ENCODE peak calls at places on chromosomes 2 and 18, in six cellular contexts. One of them, this sample, is unnamed.

GRCh38 chr2:14778015-14778414 is 145.5 kb downstream of the LRATD1 start:
- DNase-seq in chondrocyte: no peak
- DNase-seq in body of pancreas: no peak
- DNase-seq in left ventricle myocardium inferior: no peak
- DNase-seq in GM12865: no peak
- DNase-seq in transverse colon: no peak
- DNase-seq in this sample: no peak

GRCh38 chr2:70473101-70473722 is 80.4 kb downstream of the TGFA start:
- DNase-seq in chondrocyte: no peak
- DNase-seq in body of pancreas: no peak
- DNase-seq in left ventricle myocardium inferior: no peak
- DNase-seq in GM12865: no peak
- DNase-seq in transverse colon: no peak
- DNase-seq in this sample: no peak

GRCh38 chr2:150309681-150310080 is 177.8 kb downstream of the RND3 start:
- DNase-seq in chondrocyte: no peak
- DNase-seq in body of pancreas: no peak
- DNase-seq in left ventricle myocardium inferior: no peak
- DNase-seq in GM12865: no peak
- DNase-seq in transverse colon: peak
- DNase-seq in this sample: no peak

GRCh38 chr18:48230459-48231113 is 178.6 kb downstream of the ZBTB7C start:
- DNase-seq in chondrocyte: no peak
- DNase-seq in body of pancreas: no peak
- DNase-seq in left ventricle myocardium inferior: no peak
- DNase-seq in GM12865: peak
- DNase-seq in transverse colon: peak
- DNase-seq in this sample: no peak

GRCh38 chr2:23069935-23070334 is 315.0 kb upstream of the KLHL29 start:
- DNase-seq in chondrocyte: no peak
- DNase-seq in body of pancreas: no peak
- DNase-seq in left ventricle myocardium inferior: no peak
- DNase-seq in GM12865: no peak
- DNase-seq in transverse colon: no peak
- DNase-seq in this sample: no peak

GRCh38 chr18:73768043-73768442 is 379.6 kb downstream of the FBXO15 start:
- DNase-seq in chondrocyte: no peak
- DNase-seq in body of pancreas: no peak
- DNase-seq in left ventricle myocardium inferior: no peak
- DNase-seq in GM12865: no peak
- DNase-seq in transverse colon: no peak
- DNase-seq in this sample: no peak

GRCh38 chr18:24369420-24369819 is 28.2 kb downstream of the OSBPL1A start:
- DNase-seq in chondrocyte: no peak
- DNase-seq in body of pancreas: no peak
- DNase-seq in left ventricle myocardium inferior: no peak
- DNase-seq in GM12865: no peak
- DNase-seq in transverse colon: no peak
- DNase-seq in this sample: no peak

GRCh38 chr2:230347659-230348305 is 20.8 kb downstream of the SP140L start:
- DNase-seq in chondrocyte: no peak
- DNase-seq in body of pancreas: no peak
- DNase-seq in left ventricle myocardium inferior: no peak
- DNase-seq in GM12865: peak
- DNase-seq in transverse colon: no peak
- DNase-seq in this sample: peak

GRCh38 chr2:77831471-77831870 is 309.3 kb upstream of the LRRTM4 start:
- DNase-seq in chondrocyte: no peak
- DNase-seq in body of pancreas: no peak
- DNase-seq in left ventricle myocardium inferior: no peak
- DNase-seq in GM12865: no peak
- DNase-seq in transverse colon: no peak
- DNase-seq in this sample: no peak

GRCh38 chr2:96962567-96963203 is 23.7 kb downstream of the FAM178B start:
- DNase-seq in chondrocyte: no peak
- DNase-seq in body of pancreas: no peak
- DNase-seq in left ventricle myocardium inferior: no peak
- DNase-seq in GM12865: peak
- DNase-seq in transverse colon: peak
- DNase-seq in this sample: no peak

GRCh38 chr2:142220901-142221300 is 90.1 kb upstream of the LRP1B start:
- DNase-seq in chondrocyte: no peak
- DNase-seq in body of pancreas: no peak
- DNase-seq in left ventricle myocardium inferior: no peak
- DNase-seq in GM12865: no peak
- DNase-seq in transverse colon: no peak
- DNase-seq in this sample: no peak

GRCh38 chr2:128605421-128605820 is 286.8 kb upstream of the HS6ST1 start:
- DNase-seq in chondrocyte: peak
- DNase-seq in body of pancreas: no peak
- DNase-seq in left ventricle myocardium inferior: peak
- DNase-seq in GM12865: no peak
- DNase-seq in transverse colon: no peak
- DNase-seq in this sample: no peak

GRCh38 chr2:241901500-241902351 is 32.2 kb downstream of the RTP5 start:
- DNase-seq in chondrocyte: peak
- DNase-seq in body of pancreas: peak
- DNase-seq in left ventricle myocardium inferior: no peak
- DNase-seq in GM12865: no peak
- DNase-seq in transverse colon: no peak
- DNase-seq in this sample: no peak

GRCh38 chr2:96869281-96869823 is 528 bp downstream of the SEMA4C start:
- DNase-seq in chondrocyte: no peak
- DNase-seq in body of pancreas: peak
- DNase-seq in left ventricle myocardium inferior: peak
- DNase-seq in GM12865: no peak
- DNase-seq in transverse colon: peak
- DNase-seq in this sample: no peak

GRCh38 chr18:75238100-75238499 is 27.5 kb downstream of the TSHZ1 start:
- DNase-seq in chondrocyte: no peak
- DNase-seq in body of pancreas: no peak
- DNase-seq in left ventricle myocardium inferior: no peak
- DNase-seq in GM12865: no peak
- DNase-seq in transverse colon: no peak
- DNase-seq in this sample: no peak

GRCh38 chr2:78999410-78999809 is 26.1 kb upstream of the REG3G start:
- DNase-seq in chondrocyte: no peak
- DNase-seq in body of pancreas: no peak
- DNase-seq in left ventricle myocardium inferior: no peak
- DNase-seq in GM12865: peak
- DNase-seq in transverse colon: no peak
- DNase-seq in this sample: no peak

GRCh38 chr2:214367171-214367570 is 43.7 kb upstream of the VWC2L start:
- DNase-seq in chondrocyte: no peak
- DNase-seq in body of pancreas: no peak
- DNase-seq in left ventricle myocardium inferior: no peak
- DNase-seq in GM12865: no peak
- DNase-seq in transverse colon: no peak
- DNase-seq in this sample: no peak

GRCh38 chr2:101679037-101679726 is 18.3 kb upstream of the MAP4K4 start:
- DNase-seq in chondrocyte: no peak
- DNase-seq in body of pancreas: no peak
- DNase-seq in left ventricle myocardium inferior: no peak
- DNase-seq in GM12865: no peak
- DNase-seq in transverse colon: no peak
- DNase-seq in this sample: no peak

GRCh38 chr2:111982822-111983221 is 72.2 kb upstream of the TMEM87B start:
- DNase-seq in chondrocyte: no peak
- DNase-seq in body of pancreas: no peak
- DNase-seq in left ventricle myocardium inferior: no peak
- DNase-seq in GM12865: peak
- DNase-seq in transverse colon: no peak
- DNase-seq in this sample: peak

GRCh38 chr2:196204991-196205766 is 33.8 kb upstream of the STK17B start:
- DNase-seq in chondrocyte: no peak
- DNase-seq in body of pancreas: no peak
- DNase-seq in left ventricle myocardium inferior: no peak
- DNase-seq in GM12865: no peak
- DNase-seq in transverse colon: no peak
- DNase-seq in this sample: no peak

GRCh38 chr18:27954226-27954625 is 222.7 kb downstream of the CDH2 start:
- DNase-seq in chondrocyte: no peak
- DNase-seq in body of pancreas: no peak
- DNase-seq in left ventricle myocardium inferior: no peak
- DNase-seq in GM12865: no peak
- DNase-seq in transverse colon: no peak
- DNase-seq in this sample: no peak

DNA sequence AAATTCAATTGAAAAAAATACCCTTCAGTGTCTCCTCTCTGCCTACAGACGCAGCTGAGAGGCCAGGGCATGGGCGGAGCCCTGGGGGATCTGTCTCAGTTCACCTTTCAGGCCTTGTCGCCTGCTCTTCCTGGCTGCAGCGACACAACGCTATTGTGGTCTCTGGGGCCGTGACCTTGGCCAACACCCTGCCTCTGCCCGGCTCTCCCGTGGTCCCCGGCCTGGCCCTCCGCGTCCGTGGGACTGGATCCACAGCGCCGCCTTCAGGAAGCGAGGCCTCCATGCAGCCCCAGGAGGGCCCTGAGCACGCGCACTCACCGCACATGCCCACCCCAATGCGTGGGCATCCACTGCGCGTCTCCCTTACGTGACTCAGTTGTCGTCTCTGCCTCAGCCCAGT is 81.1 kb downstream of the MRPS9 start:
- DNase-seq in chondrocyte: no peak
- DNase-seq in body of pancreas: no peak
- DNase-seq in left ventricle myocardium inferior: no peak
- DNase-seq in GM12865: no peak
- DNase-seq in transverse colon: no peak
- DNase-seq in this sample: no peak
- TF ChIP-seq CTCF in chondrocyte: peak
- TF ChIP-seq CTCF in body of pancreas: no peak
- TF ChIP-seq CTCF in left ventricle myocardium inferior: peak
- TF ChIP-seq CTCF in GM12865: no peak
- TF ChIP-seq CTCF in transverse colon: no peak
- TF ChIP-seq CTCF in this sample: peak

DNA sequence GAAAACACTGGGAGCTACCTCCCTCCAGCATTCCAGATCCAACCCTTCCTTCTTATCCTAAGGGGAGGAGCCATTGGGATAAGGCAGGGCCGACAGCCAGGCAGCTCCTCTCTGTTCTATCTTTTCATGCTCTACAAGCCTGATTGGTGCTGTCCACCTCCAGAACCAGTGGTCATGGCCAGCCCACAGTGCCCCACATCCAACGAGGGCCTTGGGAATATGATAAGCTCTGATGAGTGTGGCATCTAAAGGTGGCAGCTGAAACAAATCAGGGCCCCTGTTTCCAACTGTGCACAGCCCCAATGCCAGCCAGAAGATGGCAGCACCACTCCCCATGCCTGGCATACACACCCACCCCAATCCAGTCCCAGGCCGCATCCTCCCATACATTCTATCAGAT is 329.3 kb downstream of the C1D start:
- DNase-seq in chondrocyte: no peak
- DNase-seq in body of pancreas: peak
- DNase-seq in left ventricle myocardium inferior: no peak
- DNase-seq in GM12865: peak
- DNase-seq in transverse colon: no peak
- DNase-seq in this sample: no peak
- TF ChIP-seq CTCF in chondrocyte: peak
- TF ChIP-seq CTCF in body of pancreas: peak
- TF ChIP-seq CTCF in left ventricle myocardium inferior: peak
- TF ChIP-seq CTCF in GM12865: peak
- TF ChIP-seq CTCF in transverse colon: no peak
- TF ChIP-seq CTCF in this sample: peak

DNA sequence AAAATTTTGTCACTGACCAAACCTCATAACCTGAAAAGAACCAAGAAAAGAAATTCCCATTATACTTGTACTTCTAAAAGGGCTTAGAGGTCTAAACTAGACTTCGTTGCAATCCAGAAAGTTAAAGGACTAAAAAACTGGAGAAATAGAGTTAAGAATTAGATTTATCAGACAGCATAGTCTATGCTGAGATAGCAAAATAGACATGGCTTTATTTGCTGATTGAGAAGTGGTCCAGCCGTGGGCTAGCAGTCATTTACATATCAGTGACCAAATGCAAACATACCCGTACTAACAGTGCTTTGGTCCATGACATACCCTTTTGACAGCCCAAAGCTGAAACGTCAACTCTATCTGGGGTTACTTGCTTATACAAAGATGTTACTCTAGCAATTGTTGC is 223.5 kb downstream of the AGPS start:
- DNase-seq in chondrocyte: no peak
- DNase-seq in body of pancreas: no peak
- DNase-seq in left ventricle myocardium inferior: no peak
- DNase-seq in GM12865: no peak
- DNase-seq in transverse colon: no peak
- DNase-seq in this sample: no peak
- TF ChIP-seq CTCF in chondrocyte: no peak
- TF ChIP-seq CTCF in body of pancreas: no peak
- TF ChIP-seq CTCF in left ventricle myocardium inferior: no peak
- TF ChIP-seq CTCF in GM12865: no peak
- TF ChIP-seq CTCF in transverse colon: no peak
- TF ChIP-seq CTCF in this sample: no peak

GRCh38 chr2:17839959-17840358 is 23.7 kb downstream of the MSGN1 start:
- DNase-seq in chondrocyte: no peak
- DNase-seq in body of pancreas: no peak
- DNase-seq in left ventricle myocardium inferior: no peak
- DNase-seq in GM12865: no peak
- DNase-seq in transverse colon: no peak
- DNase-seq in this sample: no peak

GRCh38 chr2:17830053-17831034 is 14.1 kb downstream of the MSGN1 start:
- DNase-seq in chondrocyte: no peak
- DNase-seq in body of pancreas: peak
- DNase-seq in left ventricle myocardium inferior: peak
- DNase-seq in GM12865: peak
- DNase-seq in transverse colon: peak
- DNase-seq in this sample: peak

GRCh38 chr2:17835511-17835910 is 19.3 kb downstream of the MSGN1 start:
- DNase-seq in chondrocyte: no peak
- DNase-seq in body of pancreas: no peak
- DNase-seq in left ventricle myocardium inferior: no peak
- DNase-seq in GM12865: no peak
- DNase-seq in transverse colon: no peak
- DNase-seq in this sample: no peak
- TF ChIP-seq CTCF in chondrocyte: no peak
- TF ChIP-seq CTCF in body of pancreas: no peak
- TF ChIP-seq CTCF in left ventricle myocardium inferior: no peak
- TF ChIP-seq CTCF in GM12865: no peak
- TF ChIP-seq CTCF in transverse colon: no peak
- TF ChIP-seq CTCF in this sample: no peak

GRCh38 chr2:52474091-52474490 is 1293.5 kb upstream of the CHAC2 start:
- DNase-seq in chondrocyte: no peak
- DNase-seq in body of pancreas: peak
- DNase-seq in left ventricle myocardium inferior: no peak
- DNase-seq in GM12865: no peak
- DNase-seq in transverse colon: no peak
- DNase-seq in this sample: no peak
- TF ChIP-seq CTCF in chondrocyte: no peak
- TF ChIP-seq CTCF in body of pancreas: no peak
- TF ChIP-seq CTCF in left ventricle myocardium inferior: no peak
- TF ChIP-seq CTCF in GM12865: no peak
- TF ChIP-seq CTCF in transverse colon: no peak
- TF ChIP-seq CTCF in this sample: no peak

DNA sequence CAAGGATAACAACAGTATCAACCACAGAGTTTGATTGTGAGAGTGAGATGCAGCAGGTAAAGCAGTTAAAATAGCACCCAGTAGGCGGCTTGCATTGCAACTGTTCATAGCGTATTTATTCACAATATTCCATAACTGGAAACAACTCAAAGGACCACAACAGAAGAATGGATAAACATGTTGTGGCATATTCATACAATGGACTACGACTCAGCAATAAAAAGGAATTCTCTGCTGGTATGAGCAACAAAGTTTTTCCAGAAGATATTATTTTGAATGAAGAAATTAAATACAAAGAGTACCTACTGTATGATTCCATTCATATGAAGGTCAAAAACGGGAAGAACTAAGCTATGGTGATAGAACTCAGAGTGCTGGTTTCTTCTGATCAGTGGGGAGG is 25.2 kb downstream of the GPATCH11 start:
- DNase-seq in chondrocyte: no peak
- DNase-seq in body of pancreas: no peak
- DNase-seq in left ventricle myocardium inferior: no peak
- DNase-seq in GM12865: no peak
- DNase-seq in transverse colon: no peak
- DNase-seq in this sample: no peak
- TF ChIP-seq CTCF in chondrocyte: no peak
- TF ChIP-seq CTCF in body of pancreas: no peak
- TF ChIP-seq CTCF in left ventricle myocardium inferior: no peak
- TF ChIP-seq CTCF in GM12865: no peak
- TF ChIP-seq CTCF in transverse colon: no peak
- TF ChIP-seq CTCF in this sample: no peak

This sample was measured in GM06990.